ENCODE peak calls at places on chromosomes 13 and 19, in ten cellular contexts. Y is HT1080; T is DMS 273 treated with DMSO at 0.1 percent for 48 hours; C is AG08396; M is GM04504; N is Calu3; H is NCI-H1105 treated with DMSO at 0.1 percent for 48 hours; P is kidney glomerular epithelial cell; W is stimulated activated naive CD8-positive, alpha-beta T cell treated with anti-CD3 and anti-CD28 coated beads, Interleukin-15, Interleukin-2, amounts not matched to agents 100 U/mL and 50 U/mL, for 24 hours; R is germinal center. E is an unnamed sample.

GRCh38 chr19:15502264-15502663 is 6.1 kb upstream of the CYP4F22 start:
- DNase-seq in Y (no peak), M (no peak), W (no peak), R (no peak), C (no peak), T (no peak), H (no peak), N (no peak), P (no peak), E (no peak)

GRCh38 chr19:30076751-30077670 is 135.0 kb downstream of the URI1 start:
- DNase-seq in N (no peak), P (no peak), W (no peak), Y (no peak), H (no peak), R (no peak), T (no peak), M (no peak), C (no peak), E (no peak)

GRCh38 chr13:101730420-101731000 is 278.0 kb downstream of the ITGBL1 start:
- DNase-seq in N (no peak), C (no peak), H (no peak), T (no peak), M (no peak), Y (peak), P (no peak), R (no peak), W (no peak), E (no peak)

GRCh38 chr19:48443262-48443661 is 2.5 kb upstream of the GRWD1 start:
- DNase-seq in H (peak), C (peak), T (no peak), M (no peak), P (no peak), R (no peak), Y (no peak), N (peak), W (no peak), E (no peak)

GRCh38 chr13:113820813-113821651 is 42.8 kb downstream of the GAS6 start:
- DNase-seq in C (peak), Y (peak), R (no peak), M (peak), W (no peak), N (no peak), P (peak), H (no peak), T (peak), E (no peak)

GRCh38 chr19:8261881-8262280 is 46.3 kb downstream of the CD320 start:
- DNase-seq in T (no peak), W (no peak), R (no peak), M (no peak), Y (no peak), H (no peak), N (no peak), P (no peak), C (no peak), E (no peak)

GRCh38 chr19:45051929-45052579 is 13.2 kb downstream of the CLASRP start:
- DNase-seq in N (no peak), T (no peak), R (no peak), W (no peak), H (no peak), M (no peak), C (no peak), Y (no peak), P (no peak), E (no peak)

GRCh38 chr13:44230736-44231135 is 142.9 kb upstream of the SERP2 start:
- DNase-seq in H (no peak), P (no peak), M (no peak), R (no peak), W (no peak), T (no peak), C (no peak), N (no peak), Y (no peak), E (no peak)

GRCh38 chr19:1948676-1949075 is 7.7 kb downstream of the CSNK1G2 start:
- DNase-seq in P (no peak), N (no peak), T (no peak), H (no peak), C (no peak), Y (no peak), W (no peak), R (no peak), M (no peak), E (no peak)

GRCh38 chr19:54317108-54317964 is 4.4 kb upstream of the LILRA5 start:
- DNase-seq in N (no peak), T (no peak), R (no peak), M (no peak), P (no peak), H (no peak), W (no peak), C (no peak), Y (peak), E (no peak)

GRCh38 chr13:79637086-79637763 is 156.3 kb downstream of the NDFIP2 start:
- DNase-seq in T (peak), C (no peak), P (no peak), R (no peak), W (no peak), Y (no peak), N (no peak), H (no peak), M (no peak), E (no peak)

GRCh38 chr19:55486971-55487883 is 1.0 kb upstream of the SSC5D start:
- DNase-seq in R (no peak), N (no peak), C (peak), P (peak), Y (peak), W (peak), H (no peak), T (peak), M (peak), E (no peak)

GRCh38 chr13:56009418-56009817 is 1131.3 kb upstream of the PRR20A start:
- DNase-seq in R (no peak), W (no peak), T (no peak), H (no peak), C (no peak), Y (no peak), N (no peak), M (no peak), P (no peak), E (no peak)

GRCh38 chr13:62432295-62432694 is 1016.6 kb upstream of the PCDH20 start:
- DNase-seq in N (no peak), P (no peak), R (no peak), M (no peak), W (no peak), Y (no peak), H (no peak), T (no peak), C (no peak), E (no peak)

GRCh38 chr19:4624301-4624700 is 15.0 kb upstream of the TNFAIP8L1 start:
- DNase-seq in Y (no peak), C (no peak), R (no peak), T (no peak), H (no peak), P (no peak), M (no peak), W (no peak), N (no peak), E (no peak)

GRCh38 chr19:6045108-6045507 is 65.2 kb downstream of the RFX2 start:
- DNase-seq in P (no peak), C (no peak), R (no peak), H (no peak), Y (no peak), M (no peak), N (no peak), T (no peak), W (no peak), E (no peak)

GRCh38 chr19:13139633-13140311 is 10.4 kb downstream of the STX10 start:
- DNase-seq in C (no peak), N (no peak), W (no peak), T (no peak), M (no peak), R (no peak), P (no peak), Y (no peak), H (no peak), E (no peak)

GRCh38 chr13:24627090-24627714 is 53.0 kb upstream of the ATP12A start:
- DNase-seq in N (no peak), W (no peak), Y (no peak), C (peak), P (no peak), R (no peak), H (no peak), M (no peak), T (no peak), E (no peak)

GRCh38 chr19:47200530-47200929 is 30.5 kb downstream of the BBC3 start:
- DNase-seq in C (no peak), T (no peak), R (no peak), Y (no peak), P (no peak), M (no peak), W (no peak), N (no peak), H (no peak), E (no peak)

GRCh38 chr13:49936943-49937273 is 768 bp upstream of the SPRYD7 start:
- DNase-seq in H (no peak), R (no peak), W (no peak), N (no peak), T (no peak), M (no peak), P (no peak), Y (no peak), C (no peak), E (no peak)

GRCh38 chr13:71237332-71237731 is 629.7 kb downstream of the DACH1 start:
- DNase-seq in M (no peak), H (no peak), T (no peak), R (no peak), W (no peak), Y (no peak), N (no peak), P (no peak), C (no peak), E (no peak)

GRCh38 chr13:98445340-98446233 is 131.3 kb downstream of the STK24 start:
- DNase-seq in Y (peak), R (peak), M (no peak), C (peak), T (no peak), N (peak), H (peak), W (peak), P (peak), E (peak)

GRCh38 chr19:47402504-47402903 is 16.8 kb downstream of the MEIS3 start:
- DNase-seq in Y (no peak), M (no peak), R (no peak), H (no peak), W (no peak), T (no peak), N (no peak), C (no peak), P (no peak), E (no peak)

GRCh38 chr19:38932425-38933179 is 1.9 kb downstream of the MRPS12 start:
- DNase-seq in P (no peak), N (peak), R (peak), M (no peak), W (peak), Y (peak), H (no peak), C (no peak), T (no peak), E (peak)

GRCh38 chr13:33352023-33352422 is 66.5 kb upstream of the STARD13 start:
- DNase-seq in Y (no peak), R (no peak), M (no peak), N (no peak), T (no peak), P (no peak), C (no peak), W (no peak), H (peak), E (no peak)

GRCh38 chr13:49448753-49449152 is 4.7 kb downstream of the SETDB2 start:
- DNase-seq in C (no peak), T (no peak), N (no peak), H (no peak), Y (no peak), M (no peak), P (no peak), R (no peak), W (no peak), E (no peak)

GRCh38 chr19:53908933-53909415 is at the start of gene CACNG7:
- DNase-seq in Y (no peak), P (no peak), W (no peak), H (no peak), R (no peak), N (no peak), M (no peak), C (peak), T (no peak), E (no peak)

GRCh38 chr19:45473366-45474190 is 5.8 kb downstream of the FOSB start:
- DNase-seq in P (no peak), N (no peak), T (no peak), M (no peak), R (peak), H (no peak), W (no peak), C (no peak), Y (no peak), E (peak)

GRCh38 chr19:17797397-17798201 is 2.7 kb downstream of the B3GNT3 start:
- DNase-seq in M (no peak), N (peak), C (no peak), R (no peak), T (no peak), H (no peak), W (peak), P (no peak), Y (peak), E (no peak)

GRCh38 chr13:111970501-111971155 is 96.3 kb upstream of the SOX1 start:
- DNase-seq in T (no peak), P (no peak), R (no peak), N (no peak), W (no peak), Y (no peak), C (no peak), M (no peak), H (no peak), E (no peak)

GRCh38 chr13:93450226-93450625 is 223.6 kb downstream of the GPC6 start:
- DNase-seq in W (no peak), H (no peak), Y (peak), M (peak), C (peak), T (no peak), N (no peak), R (no peak), P (peak), E (no peak)

GRCh38 chr13:94249512-94249911 is 230.0 kb downstream of the DCT start:
- DNase-seq in M (no peak), W (no peak), H (no peak), T (no peak), R (no peak), P (peak), C (peak), Y (peak), N (no peak), E (no peak)

GRCh38 chr13:29483211-29483610 is 112.3 kb downstream of the SLC7A1 start:
- DNase-seq in N (no peak), P (no peak), W (no peak), Y (no peak), C (no peak), H (peak), T (no peak), R (no peak), M (no peak), E (no peak)

GRCh38 chr19:4375164-4375619 is 25.2 kb downstream of the SH3GL1 start:
- DNase-seq in T (no peak), R (no peak), C (no peak), M (no peak), P (no peak), N (peak), W (no peak), H (no peak), Y (no peak), E (no peak)